ENCODE peak calls at places on chromosomes 11 and 22, in eight cellular contexts. Q is nephron progenitor cell, K is breast epithelium, W is psoas muscle, O is progenitor cell of endocrine pancreas, R is suprapubic skin, U is prostate gland, T is heart right ventricle. G is an unnamed sample.

GRCh38 chr11:29336727-29337212 is 680.1 kb downstream of the KCNA4 start:
- DNase-seq in T (no peak), W (no peak), K (no peak), Q (no peak), R (no peak), O (no peak), U (no peak), G (no peak)

GRCh38 chr11:1929621-1930447 is 10.3 kb downstream of the TNNT3 start:
- DNase-seq in U (no peak), K (no peak), Q (no peak), W (no peak), R (no peak), O (no peak), T (no peak), G (peak; percentile 66)

GRCh38 chr11:64534950-64535349 is 56.1 kb upstream of the SLC22A12 start:
- DNase-seq in K (no peak), T (peak; percentile 26), O (no peak), Q (no peak), R (peak; percentile 35), U (no peak), W (no peak), G (no peak)

GRCh38 chr22:40001800-40002577 is 7.2 kb downstream of the FAM83F start:
- DNase-seq in K (no peak), T (no peak), O (no peak), W (no peak), R (no peak), U (no peak), Q (no peak), G (no peak)

GRCh38 chr22:38415561-38416321 is 39.3 kb downstream of the KCNJ4 start:
- DNase-seq in T (peak; percentile 66), O (no peak), W (no peak), K (peak; percentile 41), R (peak; percentile 57), U (no peak), Q (no peak), G (no peak)

GRCh38 chr11:60221706-60222105 is 21.2 kb downstream of the MS4A4E start:
- DNase-seq in U (no peak), R (no peak), O (no peak), T (no peak), K (no peak), W (no peak), Q (no peak), G (no peak)

GRCh38 chr11:113957016-113957415 is 17.9 kb upstream of the HTR3A start:
- DNase-seq in W (no peak), O (no peak), T (no peak), U (no peak), K (no peak), Q (no peak), R (no peak), G (no peak)

GRCh38 chr11:34748036-34748435 is 127.1 kb downstream of the EHF start:
- DNase-seq in T (no peak), U (no peak), O (no peak), W (no peak), Q (no peak), R (no peak), K (no peak), G (no peak)

GRCh38 chr11:10305262-10305963 is 540 bp downstream of the ADM start:
- DNase-seq in U (no peak), W (peak; percentile 32), O (no peak), R (no peak), T (no peak), Q (peak; percentile 61), K (no peak), G (no peak)

GRCh38 chr22:24566899-24567511 is 11.2 kb downstream of the SNRPD3 start:
- DNase-seq in T (no peak), K (no peak), W (no peak), Q (no peak), R (no peak), U (no peak), O (no peak), G (no peak)

GRCh38 chr11:104041792-104042191 is 5.4 kb downstream of the DDI1 start:
- DNase-seq in O (no peak), U (no peak), Q (no peak), K (no peak), T (no peak), R (no peak), W (no peak), G (no peak)

GRCh38 chr11:46239801-46240061 is 37.7 kb upstream of the CREB3L1 start:
- DNase-seq in W (no peak), U (no peak), Q (no peak), T (no peak), R (no peak), K (no peak), O (no peak), G (no peak)

GRCh38 chr22:21074092-21074715 is 28.5 kb downstream of the LRRC74B start:
- DNase-seq in Q (no peak), U (no peak), R (no peak), O (no peak), K (no peak), W (peak; percentile 34), T (no peak), G (no peak)

GRCh38 chr22:27751277-27752070 is 50.1 kb downstream of the MN1 start:
- DNase-seq in K (no peak), R (peak; percentile 18), T (no peak), U (no peak), Q (no peak), O (no peak), W (no peak), G (no peak)

GRCh38 chr11:19980957-19981669 is 179.2 kb downstream of the DBX1 start:
- DNase-seq in R (no peak), O (no peak), U (peak; percentile 15), K (no peak), T (no peak), Q (no peak), W (no peak), G (no peak)

GRCh38 chr22:24985824-24986214 is 33.3 kb downstream of the KIAA1671 start:
- DNase-seq in O (no peak), Q (no peak), R (no peak), U (no peak), T (peak; percentile 75), W (no peak), K (no peak), G (no peak)

GRCh38 chr11:17352925-17353227 is 1.3 kb downstream of the NCR3LG1 start:
- DNase-seq in Q (peak; percentile 22), T (peak; percentile 29), K (peak; percentile 54), R (peak; percentile 70), W (peak; percentile 37), O (peak; percentile 13), U (peak; percentile 36), G (no peak)

GRCh38 chr11:124470516-124471231 is 25.2 kb upstream of the OR8B8 start:
- DNase-seq in Q (no peak), U (no peak), K (no peak), T (peak; percentile 72), W (no peak), O (no peak), R (no peak), G (no peak)

GRCh38 chr11:5690216-5690615 is 626 bp downstream of the TRIM22 start:
- DNase-seq in U (no peak), T (no peak), W (no peak), Q (no peak), R (no peak), K (no peak), O (no peak), G (no peak)

DNA sequence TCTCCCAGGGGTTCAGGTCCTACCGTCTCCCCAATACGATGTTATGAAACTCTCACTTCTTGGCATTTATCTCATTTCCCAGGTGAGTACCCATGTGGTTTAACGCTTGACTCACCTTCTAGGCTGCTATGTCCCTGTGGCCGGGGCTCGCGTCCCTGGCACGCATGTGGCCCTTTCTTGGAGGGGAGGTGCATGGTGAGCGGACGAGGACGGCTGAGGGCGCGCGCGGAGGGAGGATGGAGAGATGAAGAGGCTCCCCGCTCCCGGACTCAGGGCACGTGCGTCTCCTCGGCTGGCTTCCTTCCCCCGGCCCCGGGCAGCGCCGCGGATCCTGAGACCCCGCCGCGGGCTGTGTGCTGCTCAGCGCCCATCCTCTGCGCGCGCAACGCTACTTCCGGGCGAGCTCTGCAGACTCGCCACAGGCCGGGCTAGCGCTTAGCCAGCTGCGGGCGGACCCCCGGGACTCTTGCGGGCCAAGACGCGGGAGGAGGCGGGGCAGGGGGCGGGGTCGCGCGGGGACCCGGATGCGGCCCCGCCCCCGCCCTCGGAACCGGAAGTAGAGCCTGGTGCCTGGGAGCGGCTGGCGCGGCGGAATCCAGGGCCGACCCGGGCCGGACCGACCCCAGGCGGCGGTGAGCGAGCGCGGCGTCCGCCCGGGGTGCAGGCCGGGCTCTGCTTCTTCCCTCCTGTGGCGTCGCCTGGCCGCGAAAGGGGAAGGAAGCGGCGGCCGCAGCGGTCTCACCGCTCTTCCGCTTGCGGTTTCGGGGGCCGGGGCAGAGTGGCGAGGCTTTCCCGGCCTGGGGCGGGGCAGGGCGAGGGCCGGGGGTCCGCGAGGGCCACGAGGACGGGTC is at the start of gene CTTN:
- DNase-seq in R (peak; percentile 92), O (peak; percentile 89), Q (peak; percentile 98), K (peak; percentile 79), U (peak; percentile 64), T (peak; percentile 85), W (peak; percentile 90), G (peak; percentile 90)
- TF ChIP-seq CTCF in R (no peak), O (no peak), Q (no peak), K (no peak), U (no peak), T (no peak), W (no peak), G (no peak)

GRCh38 chr11:127074151-127074761 is 73.7 kb upstream of the KIRREL3 start:
- DNase-seq in K (no peak), Q (peak; percentile 18), U (no peak), O (no peak), T (no peak), W (no peak), R (no peak), G (no peak)
- TF ChIP-seq CTCF in K (no peak), Q (peak; percentile 24), U (no peak), O (peak; percentile 51), T (no peak), W (no peak), R (no peak), G (peak; percentile 55)

DNA sequence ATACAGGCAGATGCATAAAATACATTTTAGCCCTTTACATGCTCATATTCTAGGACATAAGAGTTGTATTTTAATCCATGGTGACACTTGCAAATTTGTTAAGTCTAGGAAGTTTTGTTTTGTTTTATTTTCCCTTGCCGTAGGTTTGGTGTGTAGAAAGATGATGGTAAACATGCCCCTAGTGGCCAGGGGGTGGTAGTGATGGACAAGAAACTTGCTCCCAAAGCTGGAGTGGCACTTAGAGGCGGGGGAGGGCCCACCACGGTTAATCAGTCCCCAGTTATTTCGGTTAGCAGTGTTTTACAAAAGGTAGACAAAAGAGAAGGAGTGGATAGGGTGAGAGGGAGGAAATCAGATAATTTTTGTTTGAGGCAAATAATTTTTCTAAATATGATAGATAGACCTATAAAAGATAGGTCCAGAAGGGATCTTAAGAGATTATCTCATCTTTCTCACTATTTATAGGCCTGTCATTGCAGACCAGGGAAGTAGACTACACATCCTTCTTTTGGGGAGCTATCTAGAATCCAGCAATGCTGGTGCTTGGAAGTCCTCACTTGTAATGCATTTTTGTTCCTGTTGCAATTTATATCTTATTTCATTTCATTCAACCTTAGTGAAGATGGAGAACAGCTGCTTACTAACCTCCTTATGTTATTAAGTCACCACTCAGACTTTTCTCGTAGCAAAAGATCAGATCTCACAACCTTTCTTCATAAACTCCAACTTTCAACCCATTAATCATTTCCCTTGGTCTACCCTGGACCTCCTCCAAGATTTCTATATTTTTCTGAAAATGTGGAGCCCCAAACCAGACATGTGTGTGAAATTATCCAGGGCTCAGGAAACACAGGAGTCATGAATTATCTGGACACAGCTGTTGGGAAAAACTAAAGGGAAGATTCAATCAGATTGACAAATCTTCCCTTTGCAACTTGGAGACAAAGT is 5.9 kb upstream of the BDNF start:
- DNase-seq in W (no peak), T (no peak), Q (peak; percentile 46), U (no peak), K (no peak), O (no peak), R (no peak), G (no peak)
- TF ChIP-seq CTCF in W (peak; percentile 39), T (peak; percentile 72), Q (peak; percentile 68), U (peak; percentile 14), K (no peak), O (peak; percentile 66), R (peak; percentile 54), G (peak; percentile 77)

GRCh38 chr11:62680825-62681240 is 2.0 kb upstream of the UBXN1 start:
- DNase-seq in W (peak; percentile 51), T (peak; percentile 62), Q (no peak), O (no peak), K (no peak), U (peak; percentile 48), R (no peak), G (no peak)
- TF ChIP-seq CTCF in W (peak; percentile 54), T (peak; percentile 58), Q (peak; percentile 44), O (peak; percentile 50), K (peak; percentile 57), U (peak; percentile 58), R (peak; percentile 57), G (peak; percentile 64)

G was measured in type B pancreatic cell.